ENCODE peak calls at places on chromosome 2, in seven cellular contexts. D is GM23248, Z is PC-3, I is neural progenitor cell, K is GM23338, U is OCI-LY7, P is hepatocyte. A is an unnamed sample.
A peak's percentile ranks its signal among the peaks of the same experiment; 100 is the strongest.

GRCh38 chr2:109365131-109365530 is 236.1 kb downstream of the SH3RF3 start:
- DNase-seq in K (no peak), Z (no peak), U (no peak), P (no peak), D (no peak), I (no peak), A (no peak)

GRCh38 chr2:236580746-236581355 is 11.2 kb downstream of the ACKR3 start:
- DNase-seq in K (no peak), I (no peak), D (no peak), Z (no peak), U (no peak), P (no peak), A (no peak)

GRCh38 chr2:105875241-105875640 is 130.5 kb downstream of the NCK2 start:
- DNase-seq in P (no peak), K (no peak), U (no peak), I (no peak), D (no peak), Z (no peak), A (no peak)

GRCh38 chr2:214542866-214543265 is 132.0 kb downstream of the VWC2L start:
- DNase-seq in K (no peak), I (no peak), D (peak; percentile 69), U (no peak), Z (peak; percentile 67), P (no peak), A (no peak)

GRCh38 chr2:162989507-162989906 is 150.9 kb upstream of the KCNH7 start:
- DNase-seq in D (no peak), K (peak; percentile 20), Z (peak; percentile 17), U (no peak), I (no peak), P (no peak), A (peak; percentile 85)

GRCh38 chr2:74219846-74220486 is 21.6 kb downstream of the MTHFD2 start:
- DNase-seq in P (no peak), I (no peak), Z (no peak), D (no peak), K (no peak), U (no peak), A (no peak)

GRCh38 chr2:127580167-127581049 is 44.9 kb downstream of the MYO7B start:
- DNase-seq in D (no peak), I (no peak), U (no peak), K (no peak), Z (no peak), P (no peak), A (no peak)

GRCh38 chr2:45319683-45320082 is 291.4 kb downstream of the SRBD1 start:
- DNase-seq in U (no peak), K (no peak), D (no peak), P (no peak), Z (no peak), I (no peak), A (no peak)

GRCh38 chr2:99662761-99663341 is 173.0 kb upstream of the REV1 start:
- DNase-seq in P (peak; percentile 62), U (no peak), I (no peak), D (peak; percentile 94), Z (peak; percentile 84), K (no peak), A (no peak)

GRCh38 chr2:157056200-157056676 is 201.3 kb upstream of the GALNT5 start:
- DNase-seq in K (no peak), Z (peak; percentile 61), U (no peak), D (peak; percentile 80), P (no peak), I (no peak), A (peak; percentile 64)

GRCh38 chr2:152421521-152422367 is 86.8 kb downstream of the FMNL2 start:
- DNase-seq in P (peak; percentile 82), D (peak; percentile 98), Z (peak; percentile 98), K (no peak), U (no peak), I (no peak), A (no peak)

GRCh38 chr2:23487735-23488492 is 102.9 kb downstream of the KLHL29 start:
- DNase-seq in D (peak; percentile 19), K (no peak), P (no peak), U (no peak), I (no peak), Z (no peak), A (no peak)

GRCh38 chr2:24704682-24705081 is 88.5 kb downstream of the PTRHD1 start:
- DNase-seq in D (peak; percentile 52), Z (no peak), U (no peak), P (no peak), K (no peak), I (no peak), A (no peak)

GRCh38 chr2:41414486-41415230 is 633.2 kb upstream of the PKDCC start:
- DNase-seq in U (peak; percentile 29), K (peak; percentile 88), I (peak; percentile 83), P (peak; percentile 48), Z (peak; percentile 81), D (peak; percentile 35), A (peak; percentile 63)
- TF ChIP-seq EZH2phosphoT487 in U (no peak), K (no peak), I (no peak), P (no peak), Z (no peak), D (no peak), A (no peak)

DNA sequence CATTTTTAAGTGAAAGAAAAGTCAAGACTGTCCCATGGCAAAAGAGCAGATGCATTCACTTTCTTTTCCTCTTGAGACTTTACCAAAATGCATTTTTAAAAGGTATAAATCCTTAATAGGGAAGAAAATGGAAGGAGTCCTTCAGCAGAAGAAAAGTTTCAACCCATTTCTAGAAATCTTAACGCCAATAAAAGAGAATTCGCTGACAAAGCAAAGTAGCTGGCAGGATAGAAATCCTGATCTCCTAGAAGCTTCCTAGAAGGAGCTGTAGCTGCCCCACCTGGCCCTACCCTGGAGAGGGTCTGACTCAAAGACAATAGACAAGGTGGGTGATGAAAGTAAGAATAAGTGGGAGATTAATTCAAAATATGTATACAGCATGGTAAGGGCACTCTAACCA is 144.9 kb upstream of the PKDCC start:
- DNase-seq in D (no peak), I (no peak), Z (no peak), K (no peak), P (no peak), U (no peak), A (no peak)
- TF ChIP-seq EZH2phosphoT487 in D (no peak), I (no peak), Z (no peak), K (no peak), P (no peak), U (no peak), A (no peak)

GRCh38 chr2:240961878-240962277 is 36.5 kb upstream of the SNED1 start:
- DNase-seq in P (no peak), D (no peak), Z (no peak), I (no peak), U (no peak), K (no peak), A (no peak)
- TF ChIP-seq EZH2phosphoT487 in P (no peak), D (no peak), Z (no peak), I (no peak), U (no peak), K (no peak), A (no peak)

DNA sequence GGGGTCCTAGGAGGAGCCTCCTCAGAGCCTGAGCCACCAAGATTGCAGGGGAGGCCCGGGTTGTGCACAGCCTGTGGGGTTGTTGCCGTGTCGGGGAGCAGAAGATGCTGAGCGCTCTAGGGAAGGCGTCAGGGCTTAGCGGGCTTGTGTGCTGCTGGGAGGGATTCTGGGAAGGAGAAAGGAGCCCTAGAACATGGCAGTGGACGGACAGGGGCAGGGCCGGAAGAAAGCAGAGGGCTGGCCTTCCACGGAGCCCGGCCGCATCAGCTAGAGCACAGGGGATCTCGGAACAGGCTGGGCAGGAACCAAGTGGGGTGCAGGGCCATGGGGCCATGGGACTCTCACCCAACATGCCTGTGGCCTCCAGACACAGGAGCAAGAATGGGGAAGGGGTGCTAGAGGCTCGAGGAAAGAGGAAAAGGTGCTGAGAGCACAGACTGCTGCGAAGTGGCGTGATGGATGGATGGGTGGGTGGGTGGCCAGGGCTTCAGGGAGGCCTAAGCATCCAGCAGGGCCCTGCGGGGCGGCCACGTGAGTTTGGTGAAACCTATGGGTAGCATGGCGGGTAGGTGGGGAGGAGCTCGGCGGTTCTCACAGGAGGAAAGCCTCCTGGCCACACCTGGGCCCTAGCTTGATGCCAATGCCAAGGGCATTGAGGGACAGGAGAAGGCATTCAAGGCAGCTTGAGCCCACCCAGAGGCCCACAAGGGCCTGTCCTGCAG is 35.8 kb downstream of the MTERF4 start:
- DNase-seq in U (no peak), Z (no peak), D (no peak), K (no peak), P (no peak), I (no peak), A (no peak)
- TF ChIP-seq EZH2phosphoT487 in U (no peak), Z (no peak), D (no peak), K (no peak), P (no peak), I (no peak), A (no peak)

GRCh38 chr2:151204720-151205119 is 56.9 kb downstream of the RBM43 start:
- DNase-seq in I (peak; percentile 75), Z (no peak), P (no peak), K (no peak), D (no peak), U (no peak), A (no peak)
- TF ChIP-seq EZH2phosphoT487 in I (no peak), Z (no peak), P (no peak), K (no peak), D (no peak), U (no peak), A (no peak)

DNA sequence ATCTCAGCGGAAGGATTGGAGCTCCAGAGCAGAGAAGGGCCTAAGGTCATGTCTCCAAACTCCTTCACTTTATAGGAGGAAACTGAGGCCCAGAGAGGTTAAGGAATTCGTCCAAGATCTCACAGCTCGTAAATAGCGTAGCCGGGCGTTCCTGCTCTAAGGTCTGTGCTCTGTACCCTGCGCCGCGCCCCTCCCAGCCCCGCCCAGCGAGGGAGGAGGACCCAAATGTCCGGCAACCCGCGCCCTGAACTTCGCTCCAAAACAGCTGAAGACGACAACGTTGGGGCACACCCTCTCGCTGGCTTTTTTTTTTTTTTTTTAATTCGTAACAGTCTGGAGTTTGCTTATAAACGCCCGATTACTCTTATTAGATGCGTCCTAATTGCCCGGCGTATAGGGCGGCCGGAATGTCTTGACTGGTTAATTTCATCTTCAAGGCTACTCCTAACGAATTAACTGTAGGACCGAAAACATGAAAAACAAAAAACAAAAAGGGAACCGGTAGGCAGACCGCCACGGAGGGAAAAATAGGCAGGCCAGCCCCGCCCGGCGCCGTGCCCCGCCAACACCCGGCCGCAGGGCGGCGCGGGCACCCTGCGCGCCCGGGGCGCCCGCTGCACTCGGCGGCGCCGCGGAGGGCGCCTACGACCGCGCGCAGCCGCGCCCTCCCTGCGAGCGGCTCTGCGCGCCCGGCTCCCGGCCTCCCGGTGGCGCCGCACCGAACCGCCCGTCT is 928 bp upstream of the FOSL2 start:
- DNase-seq in D (peak; percentile 93), P (peak; percentile 94), Z (peak; percentile 81), K (peak; percentile 80), I (peak; percentile 66), U (peak; percentile 68), A (peak; percentile 87)
- TF ChIP-seq EZH2phosphoT487 in D (no peak), P (no peak), Z (no peak), K (no peak), I (no peak), U (no peak), A (no peak)

GRCh38 chr2:202944403-202944802 is 32.3 kb downstream of the CARF start:
- DNase-seq in D (peak; percentile 53), U (no peak), P (no peak), K (no peak), Z (peak; percentile 48), I (no peak), A (no peak)
- TF ChIP-seq EZH2phosphoT487 in D (no peak), U (no peak), P (no peak), K (no peak), Z (no peak), I (no peak), A (no peak)

A was measured in MM.1S.